ENCODE peak calls at places on chromosomes 6 and 20, in six cellular contexts. E is HTR-8/SVneo, O is nephron progenitor cell, W is neural crest cell, C is posterior vena cava, B is uterus. M is an unnamed sample.

GRCh38 chr6:150537481-150537880 is 62.2 kb upstream of the PLEKHG1 start:
- DNase-seq in E (no peak), O (no peak), W (no peak), C (no peak), B (no peak), M (no peak)

GRCh38 chr6:2589171-2589661 is 161.5 kb downstream of the MYLK4 start:
- DNase-seq in E (no peak), O (no peak), W (no peak), C (no peak), B (no peak), M (no peak)

GRCh38 chr6:20704325-20704724 is 170.1 kb downstream of the CDKAL1 start:
- DNase-seq in E (no peak), O (no peak), W (no peak), C (no peak), B (no peak), M (no peak)

GRCh38 chr6:147666254-147666653 is 157.8 kb downstream of the SAMD5 start:
- DNase-seq in E (no peak), O (no peak), W (no peak), C (no peak), B (no peak), M (no peak)

GRCh38 chr20:62706857-62707256 is 1.8 kb upstream of the NTSR1 start:
- DNase-seq in E (no peak), O (no peak), W (no peak), C (no peak), B (no peak), M (no peak)

GRCh38 chr6:89082439-89082838 is 1.9 kb downstream of the PNRC1 start:
- DNase-seq in E (no peak), O (no peak), W (no peak), C (no peak), B (no peak), M (no peak)

GRCh38 chr20:8777866-8778265 is 291.0 kb upstream of the PLCB4 start:
- DNase-seq in E (no peak), O (no peak), W (no peak), C (no peak), B (no peak), M (no peak)

GRCh38 chr6:157941101-157941863 is 40.4 kb upstream of the SYNJ2 start:
- DNase-seq in E (no peak), O (no peak), W (no peak), C (no peak), B (no peak), M (no peak)

GRCh38 chr6:89596484-89596883 is 42.1 kb downstream of the LYRM2 start:
- DNase-seq in E (no peak), O (no peak), W (no peak), C (no peak), B (no peak), M (no peak)

GRCh38 chr6:32669240-32669639 is 2.8 kb upstream of the HLA-DQB1 start:
- DNase-seq in E (no peak), O (no peak), W (no peak), C (no peak), B (no peak), M (no peak)

GRCh38 chr6:8888468-8888867 is 453.1 kb upstream of the SLC35B3 start:
- DNase-seq in E (no peak), O (no peak), W (no peak), C (no peak), B (no peak), M (no peak)

GRCh38 chr20:59933296-59933848 is at the start of gene SYCP2:
- DNase-seq in E (no peak), O (peak), W (no peak), C (peak), B (peak), M (peak)

GRCh38 chr6:82573200-82573972 is 209.8 kb downstream of the TPBG start:
- DNase-seq in E (no peak), O (no peak), W (no peak), C (no peak), B (no peak), M (no peak)

GRCh38 chr20:50226093-50226974 is 35.7 kb downstream of the CEBPB start:
- DNase-seq in E (peak), O (no peak), W (no peak), C (peak), B (peak), M (peak)

GRCh38 chr20:14924433-14924832 is 587.0 kb upstream of the FLRT3 start:
- DNase-seq in E (no peak), O (no peak), W (no peak), C (no peak), B (no peak), M (no peak)

GRCh38 chr6:40631760-40632159 is 44.6 kb upstream of the LRFN2 start:
- DNase-seq in E (no peak), O (no peak), W (no peak), C (no peak), B (no peak), M (no peak)

GRCh38 chr6:57256541-57256940 is 34.4 kb upstream of the RAB23 start:
- DNase-seq in E (no peak), O (no peak), W (no peak), C (no peak), B (no peak), M (no peak)

GRCh38 chr6:161374971-161375873 is 101.4 kb upstream of the AGPAT4 start:
- DNase-seq in E (no peak), O (peak), W (no peak), C (peak), B (peak), M (peak)

GRCh38 chr20:32189691-32190607 is 17.6 kb downstream of the PLAGL2 start:
- DNase-seq in E (no peak), O (peak), W (peak), C (peak), B (peak), M (peak)

GRCh38 chr20:10667077-10667401 is 6.8 kb downstream of the JAG1 start:
- DNase-seq in E (no peak), O (no peak), W (no peak), C (no peak), B (peak), M (peak)

GRCh38 chr20:37295001-37295400 is 5.5 kb downstream of the MANBAL start:
- DNase-seq in E (peak), O (no peak), W (no peak), C (no peak), B (peak), M (no peak)